ENCODE peak calls at places on chromosome 4, in five cellular contexts. K is thoracic aorta, Q is adrenal gland, J is amygdala, R is lung microvascular endothelial cell. C is an unnamed sample.

GRCh38 chr4:89836031-89836777 is 757 bp downstream of the SNCA start:
- DNase-seq in K (no peak), Q (no peak), J (peak), R (peak), C (no peak)

GRCh38 chr4:80036306-80036705 is 36.7 kb downstream of the ANTXR2 start:
- DNase-seq in K (no peak), Q (no peak), J (no peak), R (no peak), C (no peak)

GRCh38 chr4:71941001-71941400 is 90.8 kb upstream of the NPFFR2 start:
- DNase-seq in K (no peak), Q (no peak), J (no peak), R (peak), C (peak)

GRCh38 chr4:56657128-56657527 is 24.0 kb downstream of the HOPX start:
- DNase-seq in K (no peak), Q (no peak), J (no peak), R (no peak), C (no peak)

GRCh38 chr4:141002323-141002805 is 130.9 kb downstream of the RNF150 start:
- DNase-seq in K (no peak), Q (no peak), J (no peak), R (no peak), C (no peak)

GRCh38 chr4:98838528-98838927 is 90.4 kb downstream of the EIF4E start:
- DNase-seq in K (no peak), Q (no peak), J (no peak), R (no peak), C (no peak)

GRCh38 chr4:79078339-79078738 is 139.1 kb upstream of the PAQR3 start:
- DNase-seq in K (no peak), Q (peak), J (no peak), R (no peak), C (peak)

GRCh38 chr4:163697121-163697520 is 202.6 kb downstream of the TMA16 start:
- DNase-seq in K (no peak), Q (no peak), J (no peak), R (peak), C (no peak)

GRCh38 chr4:6779667-6780565 is 2.6 kb upstream of the KIAA0232 start:
- DNase-seq in K (no peak), Q (no peak), J (no peak), R (no peak), C (no peak)

GRCh38 chr4:86498560-86499166 is 95.5 kb upstream of the PTPN13 start:
- DNase-seq in K (no peak), Q (peak), J (no peak), R (peak), C (peak)

GRCh38 chr4:6343950-6344408 is 74.3 kb downstream of the WFS1 start:
- DNase-seq in K (no peak), Q (peak), J (no peak), R (no peak), C (peak)

GRCh38 chr4:16914208-16914607 is 15.8 kb upstream of the LDB2 start:
- DNase-seq in K (no peak), Q (peak), J (no peak), R (no peak), C (no peak)

GRCh38 chr4:158170691-158171455 is 2.0 kb downstream of the GASK1B start:
- DNase-seq in K (peak), Q (peak), J (no peak), R (peak), C (peak)

GRCh38 chr4:118361192-118361591 is 8.4 kb upstream of the PRSS12 start:
- DNase-seq in K (no peak), Q (no peak), J (no peak), R (no peak), C (no peak)

GRCh38 chr4:10715696-10716095 is 31.1 kb upstream of the CLNK start:
- DNase-seq in K (no peak), Q (no peak), J (no peak), R (peak), C (no peak)

GRCh38 chr4:182697094-182697493 is 220.1 kb downstream of the DCTD start:
- DNase-seq in K (no peak), Q (no peak), J (no peak), R (no peak), C (no peak)

GRCh38 chr4:48698029-48698901 is 81.8 kb downstream of the FRYL start:
- DNase-seq in K (no peak), Q (peak), J (no peak), R (peak), C (peak)

GRCh38 chr4:145735330-145735638 is 55.3 kb downstream of the C4orf51 start:
- DNase-seq in K (no peak), Q (no peak), J (no peak), R (peak), C (no peak)

GRCh38 chr4:122673252-122673651 is 52.4 kb upstream of the IL21 start:
- DNase-seq in K (no peak), Q (no peak), J (no peak), R (peak), C (no peak)

GRCh38 chr4:9703391-9703790 is 78.0 kb upstream of the DRD5 start:
- DNase-seq in K (no peak), Q (peak), J (no peak), R (peak), C (peak)

GRCh38 chr4:100428051-100428450 is 89.8 kb downstream of the EMCN start:
- DNase-seq in K (no peak), Q (no peak), J (no peak), R (peak), C (no peak)

GRCh38 chr4:93221771-93222170 is 606.8 kb upstream of the ATOH1 start:
- DNase-seq in K (no peak), Q (no peak), J (no peak), R (no peak), C (no peak)

GRCh38 chr4:8675906-8676305 is 83.3 kb downstream of the CPZ start:
- DNase-seq in K (no peak), Q (no peak), J (no peak), R (no peak), C (no peak)

GRCh38 chr4:1715002-1715761 is 3.1 kb upstream of the SLBP start:
- DNase-seq in K (no peak), Q (no peak), J (no peak), R (peak), C (no peak)

GRCh38 chr4:139575072-139575471 is 19.1 kb upstream of the SETD7 start:
- DNase-seq in K (no peak), Q (no peak), J (no peak), R (no peak), C (no peak)

GRCh38 chr4:133483600-133484246 is 334.6 kb downstream of the PCDH10 start:
- DNase-seq in K (no peak), Q (no peak), J (no peak), R (no peak), C (no peak)

GRCh38 chr4:148240241-148240640 is 202.0 kb downstream of the NR3C2 start:
- DNase-seq in K (no peak), Q (no peak), J (no peak), R (no peak), C (no peak)

GRCh38 chr4:128686032-128686465 is 123.5 kb upstream of the JADE1 start:
- DNase-seq in K (no peak), Q (no peak), J (no peak), R (no peak), C (no peak)

GRCh38 chr4:98955229-98955628 is 26.3 kb upstream of the EIF4E start:
- DNase-seq in K (no peak), Q (no peak), J (no peak), R (no peak), C (no peak)

GRCh38 chr4:189294570-189294969 is 646.1 kb upstream of the FRG1 start:
- DNase-seq in K (no peak), Q (no peak), J (no peak), R (no peak), C (no peak)

GRCh38 chr4:176380352-176381157 is 60.8 kb downstream of the SPCS3 start:
- DNase-seq in K (no peak), Q (no peak), J (no peak), R (peak), C (no peak)

GRCh38 chr4:1345905-1346780 is 865 bp upstream of the UVSSA start:
- DNase-seq in K (no peak), Q (peak), J (peak), R (peak), C (peak)

GRCh38 chr4:41460641-41461040 is 77.3 kb upstream of the LIMCH1 start:
- DNase-seq in K (no peak), Q (no peak), J (no peak), R (no peak), C (no peak)

GRCh38 chr4:136741468-136741867 is 790.8 kb downstream of the PCDH18 start:
- DNase-seq in K (no peak), Q (no peak), J (no peak), R (no peak), C (no peak)

GRCh38 chr4:148831945-148832344 is 389.7 kb upstream of the NR3C2 start:
- DNase-seq in K (no peak), Q (no peak), J (no peak), R (peak), C (no peak)

C was measured in body of pancreas.